ENCODE peak calls at places on chromosomes 13 and 19, in four cellular contexts. Y, I, E and S are unnamed samples.

GRCh38 chr19:37817180-37817911 is 38.0 kb upstream of the ZNF573 start:
- DNase-seq in E (peak), I (no peak), Y (peak), S (peak)

GRCh38 chr19:5534787-5535586 is 32.8 kb downstream of the TINCR start:
- DNase-seq in Y (no peak), I (peak), E (no peak), S (no peak)

GRCh38 chr13:98647121-98647520 is 70.2 kb upstream of the STK24 start:
- DNase-seq in I (no peak), Y (no peak), E (no peak), S (no peak)

GRCh38 chr19:752652-753517 is 2.0 kb downstream of the MISP start:
- DNase-seq in E (no peak), Y (peak), I (peak), S (peak)

GRCh38 chr13:27961227-27962085 is 7.7 kb downstream of the CDX2 start:
- DNase-seq in E (no peak), I (no peak), Y (no peak), S (no peak)

GRCh38 chr19:7113233-7113632 is 43.7 kb downstream of the ZNF557 start:
- DNase-seq in Y (no peak), I (no peak), E (no peak), S (no peak)

GRCh38 chr13:112967666-112968379 is 1.2 kb upstream of the MCF2L start:
- DNase-seq in E (no peak), I (no peak), Y (no peak), S (no peak)

GRCh38 chr13:35903075-35903474 is 228.1 kb downstream of the DCLK1 start:
- DNase-seq in I (no peak), E (no peak), Y (no peak), S (no peak)

GRCh38 chr19:5621945-5622464 is 571 bp downstream of the SAFB2 start:
- DNase-seq in Y (peak), E (no peak), I (peak), S (peak)

GRCh38 chr13:32314968-32315254 is 252 bp downstream of the ZAR1L start:
- DNase-seq in E (peak), Y (peak), I (no peak), S (peak)

GRCh38 chr13:60509601-60510386 is 112.8 kb downstream of the TDRD3 start:
- DNase-seq in I (peak), E (no peak), Y (peak), S (peak)

GRCh38 chr13:99743079-99743478 is 228.5 kb downstream of the ZIC5 start:
- DNase-seq in E (no peak), I (no peak), Y (no peak), S (peak)

GRCh38 chr19:51025809-51026553 is 435 bp downstream of the KLK11 start:
- DNase-seq in I (no peak), Y (no peak), E (no peak), S (no peak)

GRCh38 chr13:112062047-112062618 is 4.8 kb upstream of the SOX1 start:
- DNase-seq in E (no peak), I (no peak), Y (no peak), S (no peak)

GRCh38 chr19:33458807-33459206 is 62.8 kb downstream of the PEPD start:
- DNase-seq in Y (no peak), E (no peak), I (no peak), S (no peak)

GRCh38 chr19:52789440-52789839 is 2.8 kb upstream of the ZNF600 start:
- DNase-seq in Y (no peak), I (no peak), E (no peak), S (no peak)

GRCh38 chr19:10747271-10747670 is 29.4 kb downstream of the DNM2 start:
- DNase-seq in E (no peak), I (no peak), Y (no peak), S (no peak)

GRCh38 chr13:42561752-42562467 is 12.0 kb upstream of the TNFSF11 start:
- DNase-seq in Y (no peak), E (no peak), I (peak), S (no peak)

GRCh38 chr19:35222373-35223005 is 6.0 kb downstream of the FAM187B start:
- DNase-seq in I (no peak), Y (no peak), E (no peak), S (no peak)

GRCh38 chr13:77389617-77389984 is 62.7 kb upstream of the MYCBP2 start:
- DNase-seq in E (no peak), I (no peak), Y (no peak), S (no peak)

GRCh38 chr13:23856008-23856750 is 33.0 kb downstream of the MIPEP start:
- DNase-seq in I (no peak), E (no peak), Y (no peak), S (no peak)

GRCh38 chr13:26323127-26323526 is 69.2 kb downstream of the CDK8 start:
- DNase-seq in I (no peak), E (no peak), Y (no peak), S (no peak)

GRCh38 chr13:28527629-28528028 is 32.7 kb upstream of the FLT1 start:
- DNase-seq in Y (no peak), I (no peak), E (peak), S (no peak)